ENCODE peak calls at places on chromosomes 6 and 20, in six cellular contexts. J is skeletal muscle cell, P is dorsolateral prefrontal cortex, T is pancreas, Q is tibial artery, K is brain microvascular endothelial cell. O is an unnamed sample.

GRCh38 chr6:42084889-42085288 is 34.6 kb downstream of the TAF8 start:
- DNase-seq in P (no peak), Q (no peak), J (no peak), K (no peak), T (no peak), O (no peak)

GRCh38 chr6:154479388-154480143 is 30.9 kb downstream of the CNKSR3 start:
- DNase-seq in K (peak; percentile 64), P (no peak), J (no peak), Q (no peak), T (no peak), O (peak; percentile 62)

GRCh38 chr20:58746551-58747399 is 54.2 kb downstream of the NPEPL1 start:
- DNase-seq in Q (no peak), P (no peak), T (no peak), J (no peak), K (no peak), O (no peak)

GRCh38 chr6:121932071-121933009 is 467.1 kb upstream of the HSF2 start:
- DNase-seq in J (peak; percentile 88), K (peak; percentile 86), P (no peak), T (no peak), Q (no peak), O (peak; percentile 70)

GRCh38 chr6:159680104-159680503 is 12.9 kb downstream of the SOD2 start:
- DNase-seq in T (no peak), Q (no peak), J (no peak), P (no peak), K (no peak), O (no peak)

GRCh38 chr6:16514249-16514648 is 247.0 kb downstream of the ATXN1 start:
- DNase-seq in T (no peak), P (peak; percentile 41), Q (no peak), J (no peak), K (peak; percentile 91), O (peak; percentile 44)

GRCh38 chr6:144659202-144659731 is 374.1 kb downstream of the UTRN start:
- DNase-seq in Q (no peak), K (peak; percentile 58), T (no peak), P (no peak), J (peak; percentile 59), O (peak; percentile 55)

GRCh38 chr6:8059129-8059528 is 5.1 kb downstream of the BLOC1S5 start:
- DNase-seq in K (no peak), J (no peak), T (no peak), P (no peak), Q (no peak), O (peak; percentile 8)

GRCh38 chr6:88208736-88209135 is 42.6 kb upstream of the CNR1 start:
- DNase-seq in T (no peak), J (no peak), K (no peak), Q (no peak), P (no peak), O (no peak)

GRCh38 chr20:48690888-48691287 is 136.9 kb downstream of the PREX1 start:
- DNase-seq in P (no peak), J (no peak), Q (no peak), K (no peak), T (no peak), O (no peak)

GRCh38 chr6:126764104-126764503 is 354.4 kb upstream of the RSPO3 start:
- DNase-seq in J (no peak), Q (no peak), T (no peak), K (no peak), P (no peak), O (no peak)

GRCh38 chr20:51411867-51412266 is 130.7 kb downstream of the NFATC2 start:
- DNase-seq in J (no peak), P (no peak), Q (no peak), T (no peak), K (no peak), O (no peak)

GRCh38 chr6:44224154-44224977 is 971 bp downstream of the SLC29A1 start:
- DNase-seq in J (no peak), Q (no peak), P (no peak), K (no peak), T (no peak), O (peak; percentile 39)

GRCh38 chr6:4352731-4353130 is 217.4 kb upstream of the ECI2 start:
- DNase-seq in Q (no peak), K (no peak), P (no peak), J (no peak), T (no peak), O (no peak)

GRCh38 chr6:97963148-97963680 is 680.2 kb upstream of the MMS22L start:
- DNase-seq in Q (no peak), J (no peak), K (no peak), P (no peak), T (no peak), O (no peak)

GRCh38 chr6:33863723-33864440 is 60.1 kb upstream of the MLN start:
- DNase-seq in J (no peak), T (no peak), P (no peak), Q (no peak), K (no peak), O (no peak)

GRCh38 chr6:157993076-157993475 is 11.4 kb downstream of the SYNJ2 start:
- DNase-seq in T (no peak), P (no peak), Q (no peak), J (no peak), K (no peak), O (no peak)

GRCh38 chr6:74075323-74075722 is 379.3 kb downstream of the CD109 start:
- DNase-seq in P (no peak), Q (peak; percentile 64), T (no peak), J (peak; percentile 86), K (no peak), O (peak; percentile 75)

GRCh38 chr6:126341126-126341525 is 1.2 kb downstream of the CENPW start:
- DNase-seq in P (no peak), J (no peak), T (no peak), K (no peak), Q (no peak), O (no peak)

GRCh38 chr6:127185410-127185809 is 66.9 kb downstream of the RSPO3 start:
- DNase-seq in J (no peak), P (no peak), Q (no peak), T (no peak), K (no peak), O (no peak)

GRCh38 chr6:35218021-35218420 is 4.3 kb downstream of the SCUBE3 start:
- DNase-seq in Q (no peak), J (peak; percentile 25), T (no peak), P (no peak), K (no peak), O (no peak)

GRCh38 chr6:38517005-38517404 is 122.7 kb downstream of the BTBD9 start:
- DNase-seq in P (no peak), Q (no peak), J (no peak), K (peak; percentile 15), T (no peak), O (no peak)

GRCh38 chr20:62405108-62405980 is 1.7 kb downstream of the CABLES2 start:
- DNase-seq in K (peak; percentile 35), Q (peak; percentile 42), T (no peak), P (peak; percentile 57), J (peak; percentile 12), O (peak; percentile 74)
- H3K4me3 ChIP-seq in K (no peak overlapping the region), Q (no peak overlapping the region), T (no peak overlapping the region), P (peak overlapping the region; percentile 65), J (no peak overlapping the region), O (no peak overlapping the region)

GRCh38 chr6:153207041-153207440 is 76.0 kb upstream of the RGS17 start:
- DNase-seq in J (no peak), T (no peak), K (no peak), Q (no peak), P (no peak), O (no peak)

GRCh38 chr6:153208706-153209105 is 77.6 kb upstream of the RGS17 start:
- DNase-seq in P (peak; percentile 38), T (no peak), J (no peak), K (no peak), Q (no peak), O (peak; percentile 10)

GRCh38 chr6:153214439-153214838 is 83.4 kb upstream of the RGS17 start:
- DNase-seq in T (no peak), J (no peak), Q (no peak), K (no peak), P (no peak), O (peak; percentile 24)

GRCh38 chr6:153207617-153208016 is 76.5 kb upstream of the RGS17 start:
- DNase-seq in Q (no peak), J (no peak), P (no peak), K (no peak), T (no peak), O (no peak)

GRCh38 chr6:153210083-153210482 is 79.0 kb upstream of the RGS17 start:
- DNase-seq in J (no peak), K (peak; percentile 11), P (no peak), T (no peak), Q (no peak), O (no peak)
- H3K4me3 ChIP-seq in J (no peak overlapping the region), K (no peak overlapping the region), P (no peak overlapping the region), T (no peak overlapping the region), Q (no peak overlapping the region), O (no peak overlapping the region)

GRCh38 chr20:5703542-5704215 is 46.5 kb upstream of the SHLD1 start:
- DNase-seq in Q (no peak), J (no peak), P (no peak), T (no peak), K (no peak), O (peak; percentile 12)
- H3K4me3 ChIP-seq in Q (no peak overlapping the region), J (no peak overlapping the region), P (no peak overlapping the region), T (no peak overlapping the region), K (no peak overlapping the region), O (no peak overlapping the region)

DNA sequence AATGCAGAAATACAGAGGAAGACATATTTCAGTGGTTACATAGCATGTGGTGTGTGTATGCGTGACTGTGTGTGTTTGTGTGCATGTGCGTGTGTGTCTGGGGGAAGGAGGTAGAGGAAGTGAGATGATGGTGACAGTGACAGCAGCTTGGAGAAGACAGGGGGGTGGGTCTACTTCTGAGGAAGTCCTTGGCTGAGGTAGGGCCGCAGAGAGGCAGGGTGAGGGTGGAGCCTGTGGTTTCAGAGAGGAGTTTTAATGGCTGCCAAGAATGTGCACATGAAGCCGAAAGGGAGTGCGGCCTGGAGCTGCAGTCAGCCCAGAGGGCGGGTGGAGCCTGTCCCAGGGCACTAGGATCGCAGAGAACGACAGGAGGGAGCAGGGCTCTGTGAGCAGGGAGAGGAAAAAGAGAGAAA is 22.7 kb upstream of the RNF24 start:
- DNase-seq in J (no peak), K (peak; percentile 39), T (peak; percentile 62), Q (peak; percentile 65), P (no peak), O (peak; percentile 30)
- H3K4me3 ChIP-seq in J (no peak overlapping the region), K (no peak overlapping the region), T (no peak overlapping the region), Q (no peak overlapping the region), P (no peak overlapping the region), O (no peak overlapping the region)

DNA sequence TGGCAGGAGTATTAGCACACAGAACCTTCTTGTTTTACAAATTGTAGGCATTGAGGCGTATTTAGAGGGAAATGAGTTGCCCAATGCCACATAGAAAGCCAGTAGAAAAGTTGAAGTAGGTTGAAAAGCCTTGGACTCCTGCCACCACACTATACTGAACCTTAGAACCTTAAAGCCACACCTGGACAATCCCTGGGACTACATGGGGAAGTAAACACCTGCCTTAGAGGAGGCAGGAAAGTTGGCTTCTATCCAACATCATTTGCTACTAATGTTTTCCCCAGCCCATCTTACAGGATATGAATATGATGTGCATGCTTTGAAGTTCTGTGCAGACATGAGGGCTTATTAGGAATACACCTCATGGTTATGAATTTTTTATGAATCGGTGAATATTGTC is 5.3 kb upstream of the EPPIN start:
- DNase-seq in P (no peak), J (no peak), T (peak; percentile 22), Q (no peak), K (no peak), O (no peak)
- H3K4me3 ChIP-seq in P (no peak overlapping the region), J (no peak overlapping the region), T (no peak overlapping the region), Q (no peak overlapping the region), K (no peak overlapping the region), O (no peak overlapping the region)

O was measured in cardiac muscle cell.